ENCODE peak calls at places on chromosomes 11 and 22, in four cellular contexts. W, I, C and V are unnamed samples.

GRCh38 chr11:14029415-14029814 is 66.9 kb downstream of the SPON1 start:
- DNase-seq in W (no peak), I (no peak), C (no peak), V (no peak)

GRCh38 chr22:38270091-38270972 is 2.5 kb downstream of the TMEM184B start:
- DNase-seq in W (no peak), I (peak), C (no peak), V (no peak)

GRCh38 chr11:113296447-113297205 is 17.8 kb upstream of the TTC12 start:
- DNase-seq in W (no peak), I (no peak), C (no peak), V (peak)

GRCh38 chr22:23033116-23033905 is 37.0 kb upstream of the GNAZ start:
- DNase-seq in W (no peak), I (no peak), C (no peak), V (no peak)

GRCh38 chr22:46586123-46586519 is 34.1 kb upstream of the GRAMD4 start:
- DNase-seq in W (no peak), I (no peak), C (no peak), V (no peak)

GRCh38 chr11:68040957-68041591 is 2.2 kb downstream of the TCIRG1 start:
- DNase-seq in W (peak), I (no peak), C (no peak), V (no peak)

GRCh38 chr11:110921742-110922200 is 209.5 kb upstream of the ARHGAP20 start:
- DNase-seq in W (no peak), I (no peak), C (no peak), V (no peak)

GRCh38 chr11:112352907-112353306 is 92.2 kb upstream of the PLET1 start:
- DNase-seq in W (no peak), I (no peak), C (no peak), V (no peak)

GRCh38 chr11:126615819-126616218 is 260.3 kb downstream of the ST3GAL4 start:
- DNase-seq in W (no peak), I (no peak), C (no peak), V (no peak)

GRCh38 chr11:20627026-20627425 is 27.6 kb downstream of the SLC6A5 start:
- DNase-seq in W (no peak), I (no peak), C (no peak), V (no peak)

GRCh38 chr11:57776101-57776511 is 14.5 kb downstream of the CTNND1 start:
- DNase-seq in W (no peak), I (peak), C (no peak), V (peak)

GRCh38 chr11:2980168-2980840 is 11.8 kb downstream of the NAP1L4 start:
- DNase-seq in W (no peak), I (no peak), C (no peak), V (peak)

GRCh38 chr11:57935402-57936049 is 88.2 kb upstream of the OR9Q1 start:
- DNase-seq in W (no peak), I (no peak), C (no peak), V (no peak)

GRCh38 chr11:1060410-1060809 is 14.3 kb upstream of the MUC2 start:
- DNase-seq in W (no peak), I (no peak), C (peak), V (no peak)

GRCh38 chr11:79236541-79236971 is 204.3 kb downstream of the TENM4 start:
- DNase-seq in W (no peak), I (peak), C (no peak), V (peak)

GRCh38 chr22:40101417-40102101 is 76.2 kb upstream of the TNRC6B start:
- DNase-seq in W (no peak), I (no peak), C (peak), V (no peak)
- H2BK12ac ChIP-seq in W (no peak), I (no peak), C (no peak), V (no peak)

DNA sequence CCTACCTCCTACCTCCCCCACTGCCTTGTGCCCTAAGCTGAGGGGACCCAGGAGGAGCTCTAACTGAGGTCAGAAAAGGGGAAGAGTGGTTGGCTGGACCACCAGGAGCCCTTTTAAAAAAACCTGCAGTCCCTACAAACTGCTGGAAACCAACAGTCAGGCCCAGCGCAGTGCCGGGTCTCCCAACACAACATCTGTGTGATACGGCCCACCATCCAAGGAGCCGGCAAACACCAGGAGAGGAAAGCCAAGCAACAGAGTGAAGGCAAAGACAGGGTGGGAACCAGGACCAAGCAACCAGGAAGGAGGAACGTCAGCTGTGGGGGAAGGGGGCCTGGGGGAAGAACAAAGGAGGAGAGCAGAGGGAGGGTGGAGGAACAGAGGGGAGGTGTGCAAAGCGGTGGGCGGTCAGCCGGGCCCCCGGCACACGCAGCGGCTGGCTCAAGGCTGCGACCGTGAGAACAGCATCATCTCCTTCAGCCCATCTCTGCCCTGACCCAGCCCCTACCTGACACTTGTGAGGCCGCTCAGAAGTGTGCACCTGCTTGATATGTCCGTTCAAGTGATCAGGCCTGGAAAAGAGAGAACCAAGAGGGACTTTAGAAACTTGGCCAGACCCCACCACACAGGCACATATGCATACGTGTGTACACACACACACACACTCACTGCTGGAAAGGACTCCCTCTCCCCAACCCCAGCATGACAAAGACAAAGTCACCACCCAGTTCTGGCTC is 3.6 kb downstream of the PATZ1 start:
- DNase-seq in W (no peak), I (no peak), C (peak), V (no peak)
- H3K4me3 ChIP-seq in W (peak), I (no peak), C (peak), V (no peak)

GRCh38 chr11:62555464-62556092 is 9.0 kb upstream of the AHNAK start:
- DNase-seq in W (no peak), I (no peak), C (no peak), V (peak)

GRCh38 chr11:62552465-62552782 is 5.8 kb upstream of the AHNAK start:
- DNase-seq in W (no peak), I (peak), C (no peak), V (no peak)

GRCh38 chr11:62553839-62554361 is 7.3 kb upstream of the AHNAK start:
- DNase-seq in W (no peak), I (peak), C (no peak), V (no peak)

GRCh38 chr11:62554377-62554776 is 7.8 kb upstream of the AHNAK start:
- DNase-seq in W (no peak), I (no peak), C (no peak), V (no peak)

DNA sequence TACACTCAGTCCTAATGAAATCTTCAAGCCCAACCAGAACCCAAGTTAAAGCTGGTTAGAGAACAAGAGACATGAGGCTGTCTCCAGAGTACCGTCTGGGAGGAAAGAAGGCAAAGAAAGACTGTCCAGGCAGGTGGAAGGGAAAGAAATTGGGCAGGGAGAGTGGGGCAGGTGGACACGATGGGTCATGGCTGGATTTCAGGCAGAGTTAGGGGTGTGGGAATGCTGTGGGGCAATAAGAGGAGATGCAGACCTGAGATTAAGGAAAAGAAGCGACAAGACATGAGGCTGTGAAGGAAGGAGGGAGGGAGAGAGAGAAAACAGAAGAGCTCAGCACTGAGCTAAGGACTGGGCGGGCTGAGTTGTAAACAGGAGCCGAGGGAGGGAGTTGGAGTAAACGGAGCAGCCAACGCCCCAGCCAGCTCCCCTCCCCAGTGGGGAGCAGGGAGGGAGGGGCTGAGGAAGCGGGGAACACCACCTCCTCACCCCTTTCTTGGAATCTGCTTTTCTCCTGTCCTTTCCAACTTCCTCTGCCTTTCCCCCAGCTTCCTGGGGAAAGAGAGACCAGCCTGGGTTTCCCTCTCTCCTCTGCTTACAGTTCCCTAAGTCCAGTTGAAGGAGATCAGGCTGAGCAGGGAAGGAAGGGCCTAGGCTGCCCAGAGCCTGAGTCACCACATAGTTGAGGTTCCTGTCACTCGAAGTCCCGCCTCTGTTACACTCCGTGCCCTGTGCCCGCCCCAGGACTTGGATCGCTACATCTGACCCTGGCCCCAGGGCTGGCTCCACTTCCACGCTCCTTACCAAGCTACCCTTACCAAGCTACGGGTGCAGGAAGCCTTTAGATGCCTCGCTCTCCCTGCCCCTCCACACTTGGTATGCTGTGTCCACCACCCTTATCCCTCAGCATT is 6.6 kb upstream of the AHNAK start:
- DNase-seq in W (peak), I (peak), C (no peak), V (peak)
- H2BK12ac ChIP-seq in W (peak), I (peak), C (peak), V (peak)

DNA sequence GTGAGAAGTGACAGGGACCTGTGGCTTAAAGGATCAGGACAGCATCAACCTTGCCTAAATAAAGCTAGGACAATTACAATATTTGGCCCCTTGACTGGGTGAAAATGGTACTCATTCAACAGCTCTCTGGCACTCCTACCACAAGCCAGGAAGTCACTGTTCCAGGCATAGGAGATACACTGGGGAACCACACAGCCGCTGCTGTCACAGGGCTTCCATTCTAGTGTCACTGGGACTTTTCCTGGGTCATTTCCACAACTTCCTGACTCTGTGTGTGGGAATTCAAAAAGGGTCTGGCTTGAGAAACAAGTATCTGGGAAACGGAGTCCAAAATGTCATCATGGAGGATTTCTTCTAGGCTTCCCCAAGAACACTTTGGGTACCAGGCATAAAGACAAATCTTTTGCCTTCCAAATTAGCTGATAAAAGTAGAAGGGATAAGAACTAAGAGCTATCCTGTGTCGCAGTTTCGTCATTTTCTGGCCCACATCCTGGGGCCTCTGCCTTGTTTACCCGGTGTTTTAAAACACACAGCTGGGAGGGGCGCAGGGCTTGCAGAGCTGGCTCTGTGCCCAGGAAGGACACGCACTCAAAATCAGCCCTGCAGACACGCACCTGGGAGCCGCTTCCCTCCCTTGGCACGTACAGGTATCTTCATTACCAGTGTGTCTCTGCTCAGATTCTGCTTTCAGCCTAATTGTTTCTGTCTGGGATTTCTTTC is 38.0 kb downstream of the TMEM45B start:
- DNase-seq in W (no peak), I (peak), C (no peak), V (peak)
- H3K4me3 ChIP-seq in W (no peak), I (no peak), C (no peak), V (no peak)

DNA sequence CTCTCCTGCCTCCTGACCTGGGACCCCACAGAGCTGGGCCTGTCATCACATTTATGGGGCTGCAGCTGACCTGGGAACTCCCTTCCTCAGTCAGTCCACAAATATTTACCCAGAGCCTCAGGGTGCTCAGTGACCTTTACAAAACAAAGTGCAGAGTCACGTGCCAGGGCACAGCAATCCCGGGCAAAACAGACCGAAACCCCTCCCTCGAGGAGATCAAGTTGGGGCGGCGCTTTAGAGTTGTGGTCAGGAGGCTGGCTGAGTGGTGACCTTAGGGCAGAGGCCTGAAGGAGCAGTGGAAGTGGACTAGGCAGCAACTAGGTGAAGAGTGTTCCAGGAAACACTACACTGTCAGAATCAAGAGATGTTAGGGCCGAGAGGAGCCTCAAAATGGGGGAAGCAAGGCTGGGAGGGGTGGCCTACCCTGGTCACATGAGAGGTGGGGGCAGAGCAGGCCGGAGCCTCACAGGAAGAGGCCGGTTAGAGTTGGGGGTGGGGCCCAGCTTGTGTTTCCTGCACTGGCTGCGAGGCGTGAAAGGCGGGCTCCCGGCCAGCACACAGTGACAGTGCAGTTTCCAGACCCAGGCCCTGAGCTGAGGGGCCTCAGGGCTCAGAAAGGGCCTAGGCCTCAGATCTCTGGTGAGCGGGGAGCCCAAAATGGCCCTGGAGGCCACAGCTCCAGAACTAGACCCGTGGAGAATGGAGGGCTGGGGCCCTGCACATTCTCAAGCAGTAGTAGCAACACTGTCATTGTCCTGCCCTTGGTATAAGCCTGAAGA is 3.7 kb upstream of the NEAT1 start:
- DNase-seq in W (peak), I (peak), C (peak), V (peak)
- H2BK12ac ChIP-seq in W (peak), I (peak), C (no peak), V (peak)

GRCh38 chr11:75150879-75151278 is at the start of gene SLCO2B1:
- DNase-seq in W (no peak), I (no peak), C (no peak), V (no peak)
- H3K4me3 ChIP-seq in W (no peak), I (no peak), C (no peak), V (no peak)

GRCh38 chr11:116166788-116167465 is 605.9 kb downstream of the BUD13 start:
- DNase-seq in W (peak), I (no peak), C (no peak), V (no peak)

GRCh38 chr11:116167706-116168458 is 604.9 kb downstream of the BUD13 start:
- DNase-seq in W (peak), I (no peak), C (no peak), V (no peak)

GRCh38 chr11:116164843-116165242 is 607.9 kb downstream of the BUD13 start:
- DNase-seq in W (peak), I (no peak), C (no peak), V (no peak)

GRCh38 chr11:116162541-116163230 is 610.1 kb downstream of the BUD13 start:
- DNase-seq in W (peak), I (no peak), C (peak), V (no peak)

DNA sequence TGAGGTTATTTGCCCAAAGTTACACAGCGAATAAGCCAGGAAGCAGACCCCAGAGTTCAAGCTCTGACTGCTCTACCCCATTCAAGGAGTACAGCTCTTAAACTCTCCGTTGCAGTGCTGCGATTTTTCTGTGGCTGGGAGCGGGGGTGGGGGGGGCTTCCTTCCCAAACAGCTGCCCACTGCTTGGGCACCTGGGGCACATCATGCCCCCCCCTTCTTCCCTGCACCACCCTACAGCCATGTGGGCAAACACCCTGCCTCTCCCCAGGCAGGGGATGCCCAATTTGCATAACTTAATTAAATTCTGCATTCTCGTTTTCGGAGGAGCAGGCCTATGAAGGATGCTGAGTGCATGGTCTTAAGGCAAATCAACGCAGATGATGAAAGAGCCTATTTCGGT is 610.7 kb downstream of the BUD13 start:
- DNase-seq in W (peak), I (no peak), C (no peak), V (no peak)
- H2BK12ac ChIP-seq in W (no peak), I (no peak), C (no peak), V (no peak)

GRCh38 chr22:17907731-17908051 is 116.7 kb downstream of the MICAL3 start:
- DNase-seq in W (no peak), I (no peak), C (no peak), V (no peak)

GRCh38 chr22:17912942-17913704 is 111.2 kb downstream of the MICAL3 start:
- DNase-seq in W (no peak), I (no peak), C (no peak), V (peak)

GRCh38 chr22:17911887-17912286 is 112.5 kb downstream of the MICAL3 start:
- DNase-seq in W (no peak), I (no peak), C (no peak), V (no peak)

GRCh38 chr22:17911312-17911705 is 113.1 kb downstream of the MICAL3 start:
- DNase-seq in W (no peak), I (no peak), C (no peak), V (peak)

GRCh38 chr22:17910561-17911311 is 113.6 kb downstream of the MICAL3 start:
- DNase-seq in W (peak), I (peak), C (no peak), V (peak)
- H3K4me3 ChIP-seq in W (no peak), I (peak), C (no peak), V (no peak)